ENCODE peak calls at places on chromosomes 6 and 20, in eight cellular contexts. A is aorta, I is lower lobe of right lung, D is adipocyte, N is H9, G is hepatocyte, R is left ventricle myocardium inferior, W is suprapubic skin. K is an unnamed sample.

GRCh38 chr20:5654557-5654956 is 95.6 kb upstream of the SHLD1 start:
- DNase-seq in N (no peak), A (no peak), R (no peak), W (no peak), D (peak; percentile 59), I (no peak), G (peak; percentile 65), K (no peak)

GRCh38 chr6:135181333-135182119 is 418 bp downstream of the MYB start:
- DNase-seq in A (no peak), N (peak; percentile 43), D (peak; percentile 35), R (no peak), W (no peak), G (peak; percentile 8), I (no peak), K (peak; percentile 80)

GRCh38 chr6:135871878-135872277 is 20.4 kb downstream of the PDE7B start:
- DNase-seq in N (no peak), D (no peak), A (no peak), I (no peak), W (no peak), R (no peak), G (no peak), K (no peak)

GRCh38 chr20:53513489-53514298 is 79.9 kb downstream of the ZNF217 start:
- DNase-seq in I (no peak), A (no peak), D (no peak), W (peak; percentile 50), G (peak; percentile 81), R (no peak), N (no peak), K (no peak)

GRCh38 chr6:34339432-34339831 is 53.0 kb downstream of the NUDT3 start:
- DNase-seq in R (no peak), A (no peak), G (no peak), W (no peak), N (no peak), I (no peak), D (no peak), K (no peak)

GRCh38 chr20:46638367-46639274 is 12.6 kb downstream of the SLC13A3 start:
- DNase-seq in R (no peak), W (no peak), N (peak; percentile 58), I (no peak), A (no peak), D (peak; percentile 12), G (no peak), K (no peak)

GRCh38 chr6:118354641-118355040 is 193.5 kb upstream of the PLN start:
- DNase-seq in G (no peak), W (no peak), I (no peak), D (no peak), N (no peak), R (no peak), A (no peak), K (no peak)

GRCh38 chr20:35294293-35294685 is 2.1 kb upstream of the FAM83C start:
- DNase-seq in A (no peak), D (no peak), W (no peak), R (no peak), I (no peak), G (no peak), N (no peak), K (no peak)

GRCh38 chr6:148395583-148396101 is 53.0 kb downstream of the SASH1 start:
- DNase-seq in R (peak; percentile 48), I (no peak), N (no peak), W (no peak), D (no peak), G (no peak), A (no peak), K (no peak)

GRCh38 chr20:13264902-13265301 is 43.8 kb downstream of the ISM1 start:
- DNase-seq in N (no peak), I (no peak), G (no peak), W (no peak), R (no peak), D (no peak), A (no peak), K (no peak)

GRCh38 chr6:767755-768512 is 75.0 kb upstream of the EXOC2 start:
- DNase-seq in D (no peak), N (no peak), G (no peak), R (no peak), I (no peak), W (no peak), A (no peak), K (no peak)

GRCh38 chr6:138691595-138692057 is 81.9 kb upstream of the CCDC28A start:
- DNase-seq in W (no peak), D (peak; percentile 65), R (no peak), G (peak; percentile 51), I (no peak), N (peak; percentile 55), A (no peak), K (no peak)

GRCh38 chr20:32501709-32502108 is 83.4 kb downstream of the NOL4L start:
- DNase-seq in I (no peak), D (peak; percentile 34), W (no peak), G (no peak), N (no peak), R (no peak), A (no peak), K (no peak)

GRCh38 chr20:17568972-17569471 is 853 bp upstream of the DSTN start:
- DNase-seq in W (peak; percentile 95), D (peak; percentile 98), I (peak; percentile 87), A (peak; percentile 97), R (peak; percentile 87), N (peak; percentile 77), G (peak; percentile 93), K (peak; percentile 83)

GRCh38 chr6:71139249-71139648 is 149.4 kb upstream of the OGFRL1 start:
- DNase-seq in W (no peak), N (no peak), D (no peak), G (no peak), I (no peak), R (no peak), A (no peak), K (no peak)

GRCh38 chr6:168145747-168146596 is 67.0 kb upstream of the FRMD1 start:
- DNase-seq in R (no peak), W (peak; percentile 64), N (peak; percentile 14), I (no peak), A (peak; percentile 41), G (no peak), D (no peak), K (no peak)

GRCh38 chr6:149079911-149080501 is 237.5 kb upstream of the TAB2 start:
- DNase-seq in N (no peak), W (no peak), I (no peak), D (peak; percentile 78), R (peak; percentile 68), G (peak; percentile 41), A (peak; percentile 78), K (no peak)

GRCh38 chr6:30709101-30709868 is 7.8 kb downstream of the MDC1 start:
- DNase-seq in I (peak; percentile 9), R (no peak), G (no peak), A (no peak), D (no peak), N (no peak), W (no peak), K (no peak)

GRCh38 chr6:11053307-11053706 is 9.2 kb upstream of the ELOVL2 start:
- DNase-seq in D (no peak), G (no peak), A (no peak), I (no peak), N (no peak), W (no peak), R (no peak), K (no peak)

GRCh38 chr6:157227202-157228166 is 95.8 kb downstream of the TMEM242 start:
- DNase-seq in R (no peak), N (no peak), D (peak; percentile 24), I (no peak), G (no peak), A (no peak), W (peak; percentile 61), K (no peak)

GRCh38 chr6:105596284-105596755 is 193.4 kb upstream of the PREP start:
- DNase-seq in G (peak; percentile 30), R (no peak), N (no peak), I (no peak), A (no peak), D (peak; percentile 90), W (no peak), K (no peak)
- H3K4me1 ChIP-seq in G (peaks cover 8% of the 10 kb centered on the region), R (peaks cover 38% of the 10 kb centered on the region), N (peaks cover 3% of the 10 kb centered on the region), I (peaks cover 34% of the 10 kb centered on the region), A (peaks cover 2% of the 10 kb centered on the region), D (peaks cover 36% of the 10 kb centered on the region), W (peaks cover 60% of the 10 kb centered on the region), K (no peaks in the 10 kb centered on the region)

DNA sequence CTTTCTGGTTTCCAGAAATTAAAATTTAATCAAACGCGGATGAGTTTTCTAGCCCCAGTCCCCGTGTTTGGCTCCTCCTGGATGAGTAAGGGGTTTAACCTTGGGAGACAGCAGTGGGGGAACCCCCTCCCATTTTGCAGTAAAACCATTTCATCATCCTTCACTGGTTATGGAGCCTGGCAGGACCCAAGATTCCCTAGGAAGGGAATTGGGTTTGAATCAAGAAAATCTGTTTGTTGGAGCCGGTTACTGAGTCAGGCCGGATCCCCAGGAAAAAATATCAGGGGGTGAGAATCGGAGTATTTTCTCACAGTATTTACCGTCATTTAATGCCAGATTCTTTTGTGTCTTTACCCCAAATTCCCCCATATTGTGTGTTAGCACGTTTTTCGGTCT is 769 bp downstream of the YWHAB start:
- DNase-seq in R (no peak), W (no peak), G (no peak), N (no peak), A (no peak), D (peak; percentile 50), I (no peak), K (no peak)
- H3K4me1 ChIP-seq in R (peaks cover 67% of the 10 kb centered on the region), W (peaks cover 58% of the 10 kb centered on the region), G (peaks cover 13% of the 10 kb centered on the region), N (no peaks in the 10 kb centered on the region), A (peaks cover 2% of the 10 kb centered on the region), D (peaks cover 59% of the 10 kb centered on the region), I (peaks cover 56% of the 10 kb centered on the region), K (peaks cover 64% of the 10 kb centered on the region)

DNA sequence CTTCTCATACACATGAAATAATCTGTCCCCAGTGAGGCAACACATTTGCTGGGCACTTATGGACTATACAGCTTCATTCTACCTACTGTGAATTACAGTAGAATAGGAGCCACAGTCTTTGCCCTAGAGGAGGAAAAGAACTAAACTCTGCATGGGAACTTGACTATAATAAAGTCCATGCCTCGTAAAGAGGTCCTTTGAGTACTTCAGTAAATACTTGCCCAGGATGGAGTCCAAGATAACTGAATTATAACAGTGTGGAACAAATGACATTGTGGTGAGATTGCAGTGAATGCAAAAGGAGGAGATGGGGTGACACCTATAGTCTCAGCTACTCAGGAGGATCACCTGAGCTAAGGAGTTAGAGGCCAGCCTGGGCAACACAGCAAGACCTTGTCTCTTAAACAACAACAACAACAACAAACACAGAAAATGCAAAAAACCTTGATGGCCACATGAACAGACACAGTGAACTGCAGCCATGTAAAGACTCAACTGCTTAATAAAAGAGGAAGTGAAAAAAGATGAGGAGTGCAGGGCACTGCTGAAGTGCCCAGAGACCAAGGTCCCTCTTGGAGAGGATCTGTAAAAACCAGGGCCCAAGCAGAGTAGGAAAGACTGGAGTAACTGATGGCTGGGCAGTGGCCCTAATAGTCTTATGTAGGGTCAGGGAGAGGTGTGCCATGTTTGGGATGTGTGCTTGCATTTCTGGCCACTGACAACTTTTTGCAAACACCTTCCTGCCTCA is 3.7 kb downstream of the MRPS18A start:
- DNase-seq in I (no peak), N (no peak), D (no peak), R (no peak), W (no peak), G (no peak), A (peak; percentile 0), K (no peak)
- H3K4me1 ChIP-seq in I (peaks cover 45% of the 10 kb centered on the region), N (no peaks in the 10 kb centered on the region), D (peaks cover 13% of the 10 kb centered on the region), R (peaks cover 88% of the 10 kb centered on the region), W (peaks cover 21% of the 10 kb centered on the region), G (peaks cover 34% of the 10 kb centered on the region), A (peaks cover 3% of the 10 kb centered on the region), K (peaks cover 56% of the 10 kb centered on the region)

DNA sequence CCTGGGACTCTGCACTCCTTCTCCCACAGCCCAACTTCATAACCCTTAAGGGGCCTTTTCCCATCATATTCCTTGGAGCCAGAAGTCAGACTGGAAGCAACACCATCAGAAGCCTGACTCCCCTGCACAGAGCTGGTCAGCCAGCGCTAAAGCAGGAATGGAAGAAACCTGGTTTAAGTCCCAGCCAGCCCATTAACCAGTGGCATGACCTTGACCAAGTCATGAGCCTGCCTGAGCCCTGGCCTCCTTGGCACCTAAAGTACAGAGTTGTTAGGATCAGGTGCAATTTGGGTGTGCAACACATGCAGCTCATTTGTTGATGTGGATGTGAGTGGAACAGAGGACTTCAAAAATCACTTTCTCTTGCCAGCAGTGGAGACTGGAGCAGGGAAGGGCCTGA is 20.8 kb downstream of the FOXP4 start:
- DNase-seq in G (no peak), A (no peak), N (no peak), W (no peak), D (no peak), I (no peak), R (no peak), K (no peak)
- H3K4me1 ChIP-seq in G (peaks cover 64% of the 10 kb centered on the region), A (no peaks in the 10 kb centered on the region), N (peaks cover 19% of the 10 kb centered on the region), W (peaks cover under 1% of the 10 kb centered on the region), D (peaks cover 8% of the 10 kb centered on the region), I (peaks cover 23% of the 10 kb centered on the region), R (peaks cover 48% of the 10 kb centered on the region), K (no peaks in the 10 kb centered on the region)